ENCODE peak calls at places on chromosomes 11 and 22, in nine cellular contexts. H is Karpas-422; S is effector memory CD4-positive, alpha-beta T cell; N is heart left ventricle; J is esophagus squamous epithelium; B is OCI-LY7; C is heart right ventricle; Z is cardiac muscle cell; P is neuronal stem cell. G is an unnamed sample. For H3K9me3, the result is how much of the 10 kb centered on the place peaks cover.

GRCh38 chr22:46514592-46515207 is 22.7 kb downstream of the CELSR1 start:
- DNase-seq in H (no peak), S (no peak), N (no peak), J (no peak), B (no peak), C (no peak), Z (no peak), P (no peak), G (no peak)

GRCh38 chr22:21712751-21713427 is 22.7 kb downstream of the YPEL1 start:
- DNase-seq in H (peak), S (peak), N (peak), J (no peak), B (peak), C (peak), Z (peak), P (no peak), G (peak)

GRCh38 chr11:116813781-116814471 is 9.2 kb downstream of the APOA4 start:
- DNase-seq in H (no peak), S (no peak), N (no peak), J (no peak), B (no peak), C (no peak), Z (no peak), P (no peak), G (no peak)

GRCh38 chr11:8233691-8234424 is 29.8 kb downstream of the LMO1 start:
- DNase-seq in H (no peak), S (no peak), N (no peak), J (no peak), B (no peak), C (peak), Z (no peak), P (no peak), G (no peak)

GRCh38 chr11:127629200-127629599 is 628.6 kb upstream of the KIRREL3 start:
- DNase-seq in H (no peak), S (no peak), N (no peak), J (no peak), B (no peak), C (no peak), Z (no peak), P (no peak), G (no peak)

GRCh38 chr11:130397780-130398179 is 30.6 kb downstream of the ADAMTS8 start:
- DNase-seq in H (no peak), S (no peak), N (no peak), J (no peak), B (no peak), C (no peak), Z (no peak), P (no peak), G (no peak)

GRCh38 chr22:24049978-24050377 is 38.9 kb downstream of the CABIN1 start:
- DNase-seq in H (no peak), S (no peak), N (no peak), J (no peak), B (no peak), C (no peak), Z (no peak), P (no peak), G (no peak)

GRCh38 chr11:7449196-7449840 is 36.0 kb upstream of the OLFML1 start:
- DNase-seq in H (no peak), S (no peak), N (no peak), J (no peak), B (no peak), C (no peak), Z (peak), P (no peak), G (no peak)

GRCh38 chr11:9642894-9643293 is 21.0 kb upstream of the SWAP70 start:
- DNase-seq in H (no peak), S (no peak), N (no peak), J (no peak), B (peak), C (no peak), Z (no peak), P (no peak), G (no peak)

GRCh38 chr11:111530091-111530490 is 10.4 kb upstream of the LAYN start:
- DNase-seq in H (no peak), S (no peak), N (no peak), J (no peak), B (no peak), C (no peak), Z (no peak), P (no peak), G (no peak)

GRCh38 chr11:19938866-19939265 is 221.4 kb downstream of the DBX1 start:
- DNase-seq in H (no peak), S (no peak), N (no peak), J (no peak), B (no peak), C (no peak), Z (no peak), P (no peak), G (no peak)

GRCh38 chr11:130763087-130763980 is 152.9 kb downstream of the SNX19 start:
- DNase-seq in H (no peak), S (no peak), N (no peak), J (no peak), B (no peak), C (no peak), Z (no peak), P (no peak), G (no peak)

GRCh38 chr11:58780578-58780977 is 48.8 kb upstream of the GLYAT start:
- DNase-seq in H (no peak), S (no peak), N (no peak), J (no peak), B (no peak), C (no peak), Z (no peak), P (no peak), G (no peak)
- H3K9me3 ChIP-seq in H (under half), S (under half), N (under half), J (under half), B (under half), C (under half), Z (under half), P (under half), G (under half)

GRCh38 chr11:61967177-61967923 is at the start of gene FTH1:
- DNase-seq in H (peak), S (peak), N (peak), J (peak), B (peak), C (peak), Z (peak), P (peak), G (peak)

GRCh38 chr11:61966673-61967176 is 709 bp downstream of the FTH1 start:
- DNase-seq in H (peak), S (no peak), N (no peak), J (no peak), B (peak), C (no peak), Z (peak), P (no peak), G (no peak)

GRCh38 chr11:61969391-61969758 is 1.9 kb upstream of the FTH1 start:
- DNase-seq in H (no peak), S (no peak), N (no peak), J (no peak), B (no peak), C (no peak), Z (no peak), P (no peak), G (no peak)

GRCh38 chr11:61968758-61969390 is 1.4 kb upstream of the FTH1 start:
- DNase-seq in H (no peak), S (no peak), N (no peak), J (no peak), B (no peak), C (no peak), Z (no peak), P (no peak), G (no peak)

DNA sequence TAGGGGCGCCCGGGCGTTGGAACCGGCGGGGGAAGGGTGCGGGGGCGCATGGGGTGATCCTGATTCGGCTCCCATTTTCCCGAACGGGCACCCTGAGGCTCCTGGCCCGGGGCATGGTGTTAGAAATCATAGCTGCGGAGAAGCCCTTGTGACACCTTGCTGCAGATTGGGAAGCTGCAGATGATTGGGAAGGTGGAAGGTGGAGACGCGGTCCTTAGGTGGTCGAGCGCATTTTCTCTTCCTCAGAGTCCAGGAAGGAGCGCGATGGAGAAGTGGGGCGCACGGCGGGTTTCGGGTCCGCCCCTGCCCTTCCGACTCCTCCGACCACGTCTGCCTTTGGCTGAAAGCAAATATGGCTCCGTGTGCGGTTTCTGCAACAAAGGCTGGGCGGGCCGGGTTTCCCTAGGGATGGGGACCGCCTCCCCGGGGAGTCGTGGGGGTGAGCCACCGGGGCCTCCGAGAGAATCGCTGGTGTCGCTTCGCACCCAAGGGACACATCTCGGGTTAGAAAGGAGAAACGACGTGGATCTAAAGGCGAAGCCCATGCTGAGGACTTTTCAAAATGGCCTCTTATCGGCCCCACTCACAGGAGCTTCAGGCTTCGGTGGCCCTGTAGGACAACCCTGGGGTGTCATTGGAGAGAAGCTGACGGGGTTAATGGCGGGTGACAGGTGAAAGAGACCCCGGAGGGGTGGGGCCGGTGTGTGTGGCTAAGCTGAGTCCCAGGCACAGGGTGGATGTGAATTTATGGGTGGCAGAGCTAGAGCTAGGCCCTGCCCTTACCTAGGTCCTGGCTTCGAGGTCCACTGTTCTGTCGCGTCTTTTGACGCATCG is 707 bp upstream of the FTH1 start:
- DNase-seq in H (peak), S (no peak), N (peak), J (no peak), B (peak), C (peak), Z (peak), P (no peak), G (no peak)
- H3K9me3 ChIP-seq in H (under half), S (under half), N (under half), J (under half), B (under half), C (under half), Z (under half), P (under half), G (under half)

GRCh38 chr11:78832226-78832947 is 257.7 kb upstream of the NARS2 start:
- DNase-seq in H (no peak), S (no peak), N (no peak), J (no peak), B (no peak), C (no peak), Z (no peak), P (no peak), G (no peak)

GRCh38 chr11:78835646-78836045 is 261.0 kb upstream of the NARS2 start:
- DNase-seq in H (no peak), S (no peak), N (no peak), J (no peak), B (no peak), C (no peak), Z (no peak), P (no peak), G (no peak)

GRCh38 chr11:78831571-78831970 is 256.9 kb upstream of the NARS2 start:
- DNase-seq in H (no peak), S (no peak), N (no peak), J (no peak), B (no peak), C (no peak), Z (no peak), P (no peak), G (no peak)

GRCh38 chr11:78834886-78835285 is 260.2 kb upstream of the NARS2 start:
- DNase-seq in H (no peak), S (no peak), N (no peak), J (no peak), B (no peak), C (no peak), Z (no peak), P (no peak), G (no peak)

DNA sequence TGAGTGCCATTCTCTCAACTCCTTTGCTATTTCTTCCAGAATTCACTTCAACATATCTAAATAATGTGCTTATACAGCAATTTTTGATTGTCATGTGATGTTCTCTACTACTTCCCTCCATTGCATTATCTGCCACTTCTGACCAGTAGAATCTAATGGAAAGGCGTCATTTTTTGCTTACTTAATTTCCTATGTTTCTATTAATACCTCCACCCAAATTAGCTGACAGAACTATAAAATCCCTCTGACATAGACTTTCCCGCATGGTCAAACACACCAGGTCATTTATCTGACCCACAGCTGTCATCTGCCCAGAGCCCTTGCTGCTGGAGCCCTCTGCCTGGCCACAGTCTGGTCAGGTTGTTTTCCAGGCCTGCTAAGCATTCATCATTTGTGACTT is 258.6 kb upstream of the NARS2 start:
- DNase-seq in H (no peak), S (no peak), N (no peak), J (no peak), B (no peak), C (no peak), Z (no peak), P (no peak), G (no peak)
- H3K9me3 ChIP-seq in H (under half), S (under half), N (under half), J (under half), B (under half), C (under half), Z (under half), P (under half), G (under half)

GRCh38 chr11:1099519-1100355 is 25.1 kb downstream of the MUC2 start:
- DNase-seq in H (no peak), S (no peak), N (no peak), J (no peak), B (no peak), C (no peak), Z (no peak), P (no peak), G (no peak)
- H3K9me3 ChIP-seq in H (under half), S (under half), N (under half), J (under half), B (under half), C (under half), Z (under half), P (under half), G (under half)

GRCh38 chr11:70547821-70548670 is 149.7 kb downstream of the CTTN start:
- DNase-seq in H (peak), S (no peak), N (no peak), J (no peak), B (no peak), C (no peak), Z (no peak), P (no peak), G (no peak)

GRCh38 chr11:70544774-70545625 is 146.7 kb downstream of the CTTN start:
- DNase-seq in H (no peak), S (no peak), N (no peak), J (no peak), B (no peak), C (no peak), Z (no peak), P (peak), G (no peak)

GRCh38 chr11:70547386-70547785 is 149.1 kb downstream of the CTTN start:
- DNase-seq in H (peak), S (no peak), N (no peak), J (no peak), B (no peak), C (no peak), Z (no peak), P (no peak), G (no peak)

GRCh38 chr11:70545626-70545945 is 147.3 kb downstream of the CTTN start:
- DNase-seq in H (no peak), S (no peak), N (no peak), J (no peak), B (no peak), C (no peak), Z (no peak), P (no peak), G (no peak)

GRCh38 chr11:70546179-70546940 is 148.0 kb downstream of the CTTN start:
- DNase-seq in H (no peak), S (no peak), N (no peak), J (no peak), B (no peak), C (no peak), Z (no peak), P (no peak), G (no peak)
- H3K9me3 ChIP-seq in H (under half), S (under half), N (under half), J (under half), B (under half), C (under half), Z (under half), P (under half), G (under half)

DNA sequence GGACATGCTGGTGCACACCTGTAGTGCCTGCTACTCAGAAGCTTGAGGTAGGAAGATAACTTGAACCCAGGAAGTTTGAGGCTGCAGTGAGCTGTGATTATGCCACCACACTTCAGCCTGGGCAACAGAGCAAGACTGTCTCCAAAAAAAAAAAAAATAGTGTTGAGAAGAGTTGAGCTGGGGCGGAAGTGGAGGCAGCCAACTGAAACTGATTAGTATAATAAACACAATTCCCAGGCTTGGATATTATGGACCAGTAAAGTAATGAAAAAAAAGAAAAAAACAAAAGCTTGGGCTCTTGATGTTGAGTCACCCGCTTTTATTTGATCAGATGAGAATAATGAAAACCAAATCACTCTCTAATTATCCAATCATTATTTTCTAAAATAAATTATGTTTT is 21.0 kb downstream of the LDLRAD3 start:
- DNase-seq in H (no peak), S (no peak), N (no peak), J (no peak), B (no peak), C (no peak), Z (no peak), P (no peak), G (no peak)
- H3K9me3 ChIP-seq in H (under half), S (under half), N (under half), J (under half), B (under half), C (under half), Z (under half), P (under half), G (under half)

GRCh38 chr22:20424937-20425587 is 12.6 kb downstream of the SCARF2 start:
- DNase-seq in H (no peak), S (no peak), N (no peak), J (no peak), B (no peak), C (no peak), Z (no peak), P (no peak), G (no peak)
- H3K9me3 ChIP-seq in H (under half), S (under half), N (under half), J (under half), B (under half), C (under half), Z (under half), P (under half), G (under half)

G was measured in T-helper 17 cell.